ENCODE peak calls at places on chromosome 17, in eight cellular contexts. L is fibroblast of lung, W is gastrocnemius medialis, S is tibial artery, D is kidney epithelial cell, E is colonic mucosa, A is H9, N is BE2C. B is an unnamed sample.

GRCh38 chr17:76151896-76152454 is 10.9 kb upstream of the FOXJ1 start:
- DNase-seq in N (no peak), E (no peak), W (no peak), L (no peak), D (no peak), A (peak; percentile 27), S (no peak), B (no peak)

GRCh38 chr17:16013943-16014407 is 14.4 kb downstream of the TTC19 start:
- DNase-seq in L (peak; percentile 86), S (no peak), E (no peak), W (no peak), A (no peak), D (no peak), N (peak; percentile 16), B (no peak)

GRCh38 chr17:64009571-64010402 is 10.6 kb downstream of the ICAM2 start:
- DNase-seq in W (no peak), D (no peak), E (peak; percentile 15), L (no peak), A (no peak), S (no peak), N (no peak), B (no peak)

GRCh38 chr17:79919164-79919585 is 79.9 kb upstream of the CBX4 start:
- DNase-seq in L (peak; percentile 9), S (peak; percentile 84), N (no peak), E (peak; percentile 96), D (peak; percentile 23), W (peak; percentile 84), A (no peak), B (no peak)

GRCh38 chr17:16374129-16374528 is 6.8 kb upstream of the UBB start:
- DNase-seq in N (no peak), A (no peak), D (no peak), E (peak; percentile 42), S (peak; percentile 61), W (peak; percentile 35), L (peak; percentile 64), B (no peak)

GRCh38 chr17:75725504-75725903 is 4.2 kb downstream of the ITGB4 start:
- DNase-seq in S (no peak), E (no peak), D (no peak), N (no peak), W (no peak), A (no peak), L (no peak), B (no peak)

GRCh38 chr17:7177954-7178477 is 1.2 kb downstream of the ASGR1 start:
- DNase-seq in E (no peak), A (peak; percentile 78), N (no peak), D (no peak), S (no peak), L (peak; percentile 48), W (no peak), B (no peak)

GRCh38 chr17:69874220-69874670 is 200.8 kb upstream of the KCNJ16 start:
- DNase-seq in A (no peak), L (peak; percentile 90), N (no peak), D (peak; percentile 14), W (no peak), E (no peak), S (no peak), B (no peak)

GRCh38 chr17:75872434-75873351 is 5.7 kb downstream of the TRIM47 start:
- DNase-seq in W (peak; percentile 67), S (peak; percentile 92), N (no peak), E (peak; percentile 87), A (peak; percentile 75), L (peak; percentile 70), D (no peak), B (peak; percentile 96)

GRCh38 chr17:7019839-7020519 is 2.9 kb upstream of the BCL6B start:
- DNase-seq in L (peak; percentile 50), A (peak; percentile 76), D (no peak), W (no peak), S (no peak), N (peak; percentile 64), E (peak; percentile 58), B (no peak)

GRCh38 chr17:7548585-7549400 is at the start of gene TNFSF12:
- DNase-seq in L (peak; percentile 38), W (peak; percentile 41), E (peak; percentile 73), S (peak; percentile 70), N (no peak), D (no peak), A (peak; percentile 68), B (no peak)

GRCh38 chr17:28895794-28896447 is 1.6 kb downstream of the FLOT2 start:
- DNase-seq in N (no peak), E (no peak), W (no peak), A (no peak), L (no peak), D (no peak), S (no peak), B (no peak)

DNA sequence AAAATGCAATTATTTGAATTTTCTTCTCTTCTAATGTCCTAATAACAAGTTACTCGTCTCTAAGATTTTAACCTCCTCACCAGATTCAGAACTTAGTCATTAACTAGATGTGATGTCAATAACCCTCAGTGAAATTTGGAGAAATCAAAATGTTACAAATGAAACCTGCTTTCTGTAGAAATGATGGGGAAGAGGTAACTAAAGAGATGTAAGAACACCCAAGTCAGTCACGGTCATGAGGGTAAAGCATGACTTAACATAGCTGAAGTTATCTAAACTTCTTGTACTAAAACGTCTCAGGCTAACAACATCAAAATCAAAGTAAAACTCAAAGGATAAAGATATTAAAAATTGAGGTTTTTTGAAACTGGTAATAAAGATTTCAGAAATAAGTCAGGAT is 9.7 kb downstream of the RNFT1 start:
- DNase-seq in D (no peak), N (no peak), L (no peak), S (no peak), A (no peak), W (no peak), E (no peak), B (no peak)
- H3K27me3 ChIP-seq in D (no peaks in the 10 kb centered on the region), N (no peaks in the 10 kb centered on the region), L (no peaks in the 10 kb centered on the region), S (no peaks in the 10 kb centered on the region), A (no peaks in the 10 kb centered on the region), W (no peaks in the 10 kb centered on the region), E (no peaks in the 10 kb centered on the region), B (no peaks in the 10 kb centered on the region)

DNA sequence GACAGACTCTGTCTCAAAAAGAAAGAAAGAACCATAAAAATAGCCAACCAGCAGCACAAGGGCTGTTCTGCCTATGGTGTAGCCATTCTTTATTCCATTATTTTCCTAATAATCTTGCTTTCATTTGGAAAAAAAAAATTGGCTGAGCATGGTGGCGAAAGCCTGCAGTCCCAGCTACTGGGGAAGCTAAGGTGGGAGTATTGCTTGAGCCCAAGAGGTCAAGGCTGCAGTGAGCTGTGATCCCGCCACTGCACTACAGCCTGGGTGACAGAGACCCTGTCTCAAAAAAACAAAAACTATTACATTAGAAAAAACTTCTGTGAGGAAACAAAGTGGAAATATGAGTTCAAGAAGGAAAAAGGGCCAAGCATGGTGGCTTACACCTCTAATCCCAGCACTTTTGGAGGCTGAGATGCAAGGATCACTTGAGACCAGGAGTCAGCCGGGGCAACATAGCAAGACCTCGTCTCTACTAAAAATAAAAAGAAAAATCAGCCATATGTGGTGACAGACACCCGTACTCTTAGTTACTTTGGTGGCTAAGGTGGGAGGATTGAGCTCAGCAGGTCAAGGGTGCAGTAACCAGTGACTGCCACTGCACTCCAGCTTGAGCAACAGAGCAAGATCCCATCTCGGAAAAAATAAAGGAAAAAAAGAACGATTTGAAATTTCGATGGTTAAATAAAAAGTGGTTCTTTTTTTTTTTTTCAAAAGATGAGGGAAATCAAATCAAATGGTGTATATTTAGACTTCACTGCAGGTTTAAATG is 2.5 kb downstream of the DCAKD start:
- DNase-seq in N (no peak), A (no peak), D (no peak), S (no peak), W (no peak), E (no peak), L (no peak), B (no peak)
- TF ChIP-seq CTCF in N (peak; percentile 51), A (peak; percentile 38), D (peak; percentile 15), S (peak; percentile 22), W (no peak), E (no peak), L (peak; percentile 8), B (no peak)

GRCh38 chr17:967122-967521 is 12.5 kb downstream of the NXN start:
- DNase-seq in L (no peak), N (no peak), W (no peak), D (no peak), A (no peak), S (no peak), E (no peak), B (no peak)

GRCh38 chr17:964881-965280 is 14.7 kb downstream of the NXN start:
- DNase-seq in N (no peak), E (no peak), L (peak; percentile 40), D (no peak), W (no peak), A (no peak), S (no peak), B (no peak)

GRCh38 chr17:962166-962565 is 17.4 kb downstream of the NXN start:
- DNase-seq in S (no peak), E (no peak), W (no peak), L (no peak), A (no peak), D (no peak), N (no peak), B (no peak)

GRCh38 chr17:962650-963049 is 16.9 kb downstream of the NXN start:
- DNase-seq in E (no peak), D (no peak), S (no peak), L (no peak), N (no peak), W (no peak), A (peak; percentile 85), B (no peak)

GRCh38 chr17:965311-965989 is 14.1 kb downstream of the NXN start:
- DNase-seq in E (no peak), N (no peak), A (no peak), D (no peak), S (no peak), L (peak; percentile 67), W (no peak), B (no peak)
- H3K27me3 ChIP-seq in E (no peaks in the 10 kb centered on the region), N (peaks cover 54% of the 10 kb centered on the region), A (no peaks in the 10 kb centered on the region), D (no peaks in the 10 kb centered on the region), S (no peaks in the 10 kb centered on the region), L (no peaks in the 10 kb centered on the region), W (no peaks in the 10 kb centered on the region), B (no peaks in the 10 kb centered on the region)

GRCh38 chr17:19753661-19754463 is 5.8 kb upstream of the ALDH3A1 start:
- DNase-seq in N (peak; percentile 30), S (no peak), L (no peak), D (no peak), W (peak; percentile 62), A (no peak), E (peak; percentile 63), B (no peak)
- TF ChIP-seq CTCF in N (peak; percentile 62), S (peak; percentile 50), L (peak; percentile 20), D (peak; percentile 48), W (peak; percentile 76), A (peak; percentile 59), E (peak; percentile 31), B (peak; percentile 16)

GRCh38 chr17:43780135-43780534 is at the start of gene CFAP97D1:
- DNase-seq in S (no peak), W (no peak), L (no peak), N (no peak), A (peak; percentile 32), E (no peak), D (no peak), B (no peak)
- H3K27me3 ChIP-seq in S (no peaks in the 10 kb centered on the region), W (no peaks in the 10 kb centered on the region), L (peaks cover 3% of the 10 kb centered on the region), N (peaks cover 42% of the 10 kb centered on the region), A (no peaks in the 10 kb centered on the region), E (no peaks in the 10 kb centered on the region), D (no peaks in the 10 kb centered on the region), B (no peaks in the 10 kb centered on the region)

DNA sequence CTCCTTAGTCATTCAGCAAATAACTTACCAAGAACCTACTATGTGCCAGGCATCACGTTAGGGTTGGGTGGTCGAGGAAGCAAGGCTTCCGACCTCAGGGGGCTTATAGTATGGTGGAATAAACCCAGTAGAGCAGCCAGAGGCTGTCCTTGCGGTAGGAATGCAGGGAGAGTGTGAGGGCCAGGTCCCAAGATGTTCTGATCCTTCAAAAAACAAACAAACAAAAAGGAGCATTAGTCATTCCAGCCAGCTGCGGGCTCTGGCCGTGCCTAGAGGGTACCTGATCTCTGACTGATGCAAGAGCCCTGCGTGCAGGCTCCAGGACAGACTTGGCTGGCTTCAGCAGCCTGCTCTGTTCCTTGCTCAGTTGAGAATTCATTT is 18.2 kb downstream of the CYB5D2 start:
- DNase-seq in N (peak; percentile 44), A (peak; percentile 71), L (peak; percentile 78), D (peak; percentile 63), W (peak; percentile 90), S (no peak), E (no peak), B (no peak)
- TF ChIP-seq CTCF in N (peak; percentile 12), A (no peak), L (no peak), D (peak; percentile 13), W (peak; percentile 53), S (peak; percentile 44), E (no peak), B (no peak)